ENCODE peak calls at places on chromosome 1, in four cellular contexts. N is K562, T is vagina, Y is sigmoid colon. O is an unnamed sample.

GRCh38 chr1:231192620-231193163 is 30.8 kb downstream of the TRIM67 start:
- DNase-seq in N (no peak), Y (no peak), T (no peak), O (no peak)

GRCh38 chr1:115838426-115838804 is 2.5 kb downstream of the NHLH2 start:
- DNase-seq in T (no peak), N (no peak), Y (no peak), O (no peak)

GRCh38 chr1:171983584-171983983 is 142.3 kb downstream of the DNM3 start:
- DNase-seq in T (no peak), N (no peak), Y (no peak), O (no peak)

GRCh38 chr1:41232305-41232704 is 9.8 kb downstream of the SCMH1 start:
- DNase-seq in Y (no peak), N (no peak), T (no peak), O (no peak)

GRCh38 chr1:247331172-247331525 is 518 bp downstream of the ZNF496 start:
- DNase-seq in T (no peak), Y (peak; percentile 86), N (peak; percentile 91), O (no peak)

GRCh38 chr1:20442920-20443625 is 42.9 kb downstream of the CAMK2N1 start:
- DNase-seq in N (no peak), Y (no peak), T (no peak), O (no peak)

GRCh38 chr1:15934211-15935055 is 41.5 kb downstream of the ZBTB17 start:
- DNase-seq in N (peak; percentile 5), Y (no peak), T (no peak), O (no peak)

GRCh38 chr1:50516056-50516455 is 92.8 kb upstream of the DMRTA2 start:
- DNase-seq in Y (no peak), T (no peak), N (no peak), O (no peak)

GRCh38 chr1:19009882-19010321 is 53.4 kb upstream of the IFFO2 start:
- DNase-seq in N (no peak), Y (no peak), T (peak; percentile 67), O (no peak)

GRCh38 chr1:30473920-30474817 is 249.2 kb downstream of the MATN1 start:
- DNase-seq in Y (peak; percentile 30), T (no peak), N (no peak), O (no peak)

DNA sequence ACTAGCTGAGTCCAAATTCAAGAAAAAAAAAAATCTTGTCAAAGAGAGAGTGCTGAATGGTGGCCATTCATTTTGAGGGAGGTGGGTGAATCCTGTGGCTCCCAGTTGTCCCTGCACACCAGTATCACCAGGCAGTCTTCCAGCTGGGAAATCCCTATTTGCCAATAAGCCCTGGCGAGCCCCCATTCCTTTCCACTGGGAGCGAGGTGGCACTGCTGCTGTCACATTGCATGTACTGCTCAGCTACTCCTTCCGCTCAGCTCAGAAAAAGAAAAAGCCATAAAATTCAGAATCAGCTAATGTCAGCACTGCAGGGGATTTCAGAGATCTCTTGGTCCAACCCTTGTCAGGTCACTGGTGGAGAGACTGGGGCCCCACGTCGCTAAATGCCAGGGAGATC is 298.5 kb downstream of the OMA1 start:
- DNase-seq in T (no peak), Y (no peak), N (no peak), O (no peak)
- TF ChIP-seq POLR2AphosphoS5 in T (no peak), Y (no peak), N (no peak), O (no peak)

GRCh38 chr1:82706741-82707140 is 906.0 kb downstream of the ADGRL2 start:
- DNase-seq in T (no peak), Y (no peak), N (no peak), O (no peak)
- TF ChIP-seq CTCF in T (no peak), Y (no peak), N (no peak), O (no peak)

DNA sequence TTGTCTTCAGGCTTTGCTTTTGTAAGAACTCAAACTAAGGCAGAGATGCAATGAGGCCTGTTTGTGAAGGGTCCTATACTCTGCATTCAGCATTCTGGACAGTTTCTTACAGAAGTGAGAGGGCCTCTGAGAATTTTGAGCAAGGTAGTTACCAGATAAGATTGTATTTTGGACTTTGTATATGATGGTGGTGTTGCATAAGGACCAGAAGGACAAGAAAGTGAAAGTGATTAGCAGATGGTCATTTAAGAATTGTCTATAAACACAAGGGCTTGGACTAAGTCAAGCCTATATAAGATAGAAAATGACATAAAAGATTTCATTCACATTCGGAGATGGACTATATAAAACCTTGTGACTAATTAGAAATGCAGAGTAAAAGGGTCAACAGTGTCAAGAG is 537.0 kb downstream of the PTBP2 start:
- DNase-seq in Y (no peak), N (no peak), T (no peak), O (no peak)
- H3K27ac ChIP-seq in Y (no peak overlapping the region), N (no peak overlapping the region), T (no peak overlapping the region), O (no peak overlapping the region)

DNA sequence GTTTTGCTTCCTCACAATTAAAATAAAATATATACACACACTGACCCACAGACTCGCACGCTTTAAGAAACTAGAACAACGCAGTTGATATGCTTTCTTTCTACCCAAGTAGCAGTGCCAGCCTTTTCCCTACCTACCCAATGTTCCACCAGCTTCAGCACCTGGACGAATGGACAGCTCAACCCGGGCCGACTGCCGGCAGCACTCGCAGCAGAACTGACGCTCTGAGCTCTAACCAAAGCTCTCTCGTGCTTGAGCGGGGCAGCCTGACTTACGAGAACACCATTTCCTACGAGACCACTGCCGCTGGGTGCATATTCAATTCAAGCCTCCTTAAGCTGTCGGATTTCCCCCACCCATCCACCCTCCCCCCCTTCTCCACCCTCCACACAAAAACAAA is 127.4 kb upstream of the DPYD start:
- DNase-seq in T (no peak), Y (peak; percentile 86), N (peak; percentile 9), O (no peak)
- TF ChIP-seq POLR2AphosphoS5 in T (no peak), Y (no peak), N (no peak), O (peak; percentile 49)

DNA sequence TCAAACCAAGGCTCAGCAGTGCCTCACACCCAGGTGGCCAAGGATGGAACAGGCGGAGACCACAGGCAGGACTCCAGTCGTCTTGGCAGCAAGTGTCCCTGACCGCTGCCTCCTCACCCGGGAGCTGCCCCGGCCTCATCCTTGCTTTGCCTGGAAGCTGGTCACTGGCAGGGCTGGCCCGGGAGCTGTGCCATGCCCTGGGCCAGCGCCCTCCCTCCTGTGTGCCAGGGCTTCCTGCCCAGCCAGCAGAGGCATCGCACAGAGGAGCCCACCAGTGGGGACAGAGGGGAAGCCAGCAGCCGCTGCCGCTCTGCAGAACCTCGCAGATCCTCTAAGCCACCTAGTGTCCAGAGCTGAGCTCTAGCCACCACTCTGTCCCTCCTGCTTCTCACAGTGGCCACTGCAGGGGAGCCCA is 7.8 kb downstream of the CASZ1 start:
- DNase-seq in Y (peak; percentile 82), T (no peak), N (no peak), O (no peak)
- TF ChIP-seq CTCF in Y (no peak), T (no peak), N (peak; percentile 54), O (peak; percentile 38)

GRCh38 chr1:223665592-223666312 is at the start of gene CAPN8:
- DNase-seq in N (no peak), Y (no peak), T (no peak), O (no peak)
- H3K27ac ChIP-seq in N (no peak within 1 kb of the TSS), Y (no peak within 1 kb of the TSS), T (no peak within 1 kb of the TSS), O (no peak within 1 kb of the TSS)

O was measured in esophagus muscularis mucosa.